ENCODE peak calls at places on chromosomes 11 and 22, in six cellular contexts. Z, O, J, B, S and W are unnamed samples.

GRCh38 chr11:47907499-47907898 is 59.3 kb upstream of the NUP160 start:
- DNase-seq in S (no peak), O (no peak), B (no peak), Z (no peak), J (no peak), W (no peak)

GRCh38 chr11:83087035-83087434 is 15.3 kb upstream of the RAB30 start:
- DNase-seq in J (no peak), Z (no peak), B (no peak), S (no peak), O (peak), W (no peak)

GRCh38 chr22:41913842-41914534 is 886 bp downstream of the SHISA8 start:
- DNase-seq in O (no peak), Z (no peak), J (no peak), S (peak), B (no peak), W (no peak)

GRCh38 chr11:44243633-44244343 is 66.2 kb downstream of the ALX4 start:
- DNase-seq in Z (no peak), J (no peak), B (no peak), S (peak), O (peak), W (no peak)

GRCh38 chr11:14418801-14419417 is 59.9 kb upstream of the RRAS2 start:
- DNase-seq in J (no peak), B (no peak), Z (no peak), O (peak), S (no peak), W (peak)

GRCh38 chr11:57458410-57459111 is 1.8 kb upstream of the RTN4RL2 start:
- DNase-seq in Z (peak), S (peak), J (no peak), B (peak), O (no peak), W (no peak)

GRCh38 chr11:61480261-61480660 is 28.3 kb upstream of the LRRC10B start:
- DNase-seq in J (no peak), S (no peak), B (no peak), Z (no peak), O (no peak), W (no peak)

GRCh38 chr11:46489668-46490560 is 98.3 kb upstream of the CHRM4 start:
- DNase-seq in Z (no peak), S (no peak), B (no peak), J (no peak), O (peak), W (no peak)

GRCh38 chr11:46210133-46210636 is 67.3 kb upstream of the CREB3L1 start:
- DNase-seq in J (peak), S (peak), Z (no peak), B (no peak), O (peak), W (no peak)

GRCh38 chr11:123286761-123287160 is 91.7 kb upstream of the CLMP start:
- DNase-seq in J (no peak), O (no peak), S (no peak), B (no peak), Z (no peak), W (no peak)

GRCh38 chr11:57800444-57801184 is 39.0 kb downstream of the CTNND1 start:
- DNase-seq in S (no peak), Z (no peak), B (peak), J (peak), O (peak), W (no peak)

GRCh38 chr11:7436657-7437056 is 48.6 kb upstream of the OLFML1 start:
- DNase-seq in Z (no peak), S (no peak), B (no peak), J (peak), O (no peak), W (no peak)

GRCh38 chr22:41521166-41521565 is 23.1 kb downstream of the POLR3H start:
- DNase-seq in B (no peak), O (no peak), S (no peak), Z (no peak), J (no peak), W (no peak)

GRCh38 chr11:83249972-83250593 is 36.1 kb downstream of the CCDC90B start:
- DNase-seq in O (peak), Z (no peak), S (no peak), B (no peak), J (no peak), W (no peak)

GRCh38 chr11:57460017-57460755 is at the start of gene RTN4RL2:
- DNase-seq in J (peak), O (peak), S (peak), Z (no peak), B (peak), W (no peak)

GRCh38 chr22:27420817-27421361 is 380.7 kb downstream of the MN1 start:
- DNase-seq in Z (no peak), S (peak), O (no peak), J (no peak), B (peak), W (no peak)

GRCh38 chr11:66035653-66036333 is 9.5 kb upstream of the CATSPER1 start:
- DNase-seq in B (no peak), S (no peak), O (no peak), J (no peak), Z (no peak), W (no peak)

GRCh38 chr22:37501176-37501609 is 15.0 kb upstream of the MFNG start:
- DNase-seq in B (peak), O (no peak), Z (no peak), J (no peak), S (no peak), W (no peak)

GRCh38 chr22:23053912-23054530 is 16.3 kb upstream of the GNAZ start:
- DNase-seq in S (no peak), B (no peak), Z (peak), O (no peak), J (no peak), W (peak)

GRCh38 chr22:20014526-20015186 is 2.0 kb downstream of the ARVCF start:
- DNase-seq in O (no peak), B (no peak), Z (peak), J (no peak), S (no peak), W (no peak)

GRCh38 chr22:33902073-33902472 is 18.2 kb downstream of the LARGE1 start:
- DNase-seq in O (no peak), J (no peak), S (no peak), B (no peak), Z (no peak), W (no peak)

GRCh38 chr11:60165538-60165937 is 17.3 kb downstream of the MS4A6A start:
- DNase-seq in J (no peak), B (no peak), O (no peak), S (no peak), Z (no peak), W (no peak)

GRCh38 chr11:128610765-128611617 is 23.6 kb upstream of the ETS1 start:
- DNase-seq in Z (no peak), B (no peak), J (no peak), O (no peak), S (no peak), W (no peak)

GRCh38 chr11:17719940-17720795 is 797 bp downstream of the MYOD1 start:
- DNase-seq in S (no peak), B (no peak), Z (no peak), O (no peak), J (no peak), W (no peak)

GRCh38 chr11:47154738-47155570 is 21.7 kb downstream of the ARFGAP2 start:
- DNase-seq in S (no peak), Z (no peak), O (no peak), J (no peak), B (no peak), W (no peak)

GRCh38 chr11:10809373-10810199 is 860 bp upstream of the EIF4G2 start:
- DNase-seq in S (no peak), B (no peak), O (no peak), Z (no peak), J (no peak), W (no peak)

GRCh38 chr11:36394926-36395325 is 98.8 kb downstream of the PRR5L start:
- DNase-seq in J (no peak), S (no peak), Z (no peak), O (no peak), B (no peak), W (no peak)
- TF ChIP-seq POLR2A in J (no peak), S (no peak), Z (no peak), O (no peak), B (no peak), W (no peak)

DNA sequence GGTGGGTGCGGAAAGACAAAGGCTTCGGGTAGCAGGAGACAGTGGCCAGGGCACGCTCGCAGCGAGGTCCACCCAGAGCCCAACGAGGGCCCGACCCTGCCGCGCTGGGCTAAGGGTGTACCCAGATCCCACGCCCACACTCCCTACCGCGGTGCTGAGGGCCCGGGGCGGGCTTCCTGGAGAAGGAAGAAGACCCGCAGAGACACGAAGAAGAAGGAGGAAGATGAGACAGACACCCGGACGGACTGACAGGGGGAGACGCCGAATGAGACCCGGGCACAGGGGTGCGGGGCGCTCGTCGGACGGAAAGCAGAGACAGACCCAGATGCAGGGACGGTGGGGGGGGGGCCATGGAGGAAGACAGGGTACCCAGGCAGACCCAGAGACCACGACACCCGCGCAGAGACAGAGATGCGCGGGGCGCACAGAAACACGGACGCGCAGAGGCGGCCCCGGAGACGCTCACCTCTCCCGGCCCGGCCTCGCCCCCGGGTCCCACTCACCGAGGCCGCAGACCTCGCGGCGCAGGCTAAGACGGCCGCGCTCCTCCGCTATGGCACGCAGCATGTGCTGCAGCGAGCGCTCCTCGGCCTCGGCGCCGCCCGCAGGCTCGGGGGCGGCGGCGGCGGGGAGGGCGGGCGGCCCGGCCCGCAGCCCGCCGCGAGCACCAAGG is 421 bp downstream of the KIAA0930 start:
- DNase-seq in O (no peak), J (no peak), S (no peak), B (peak), Z (no peak), W (no peak)
- TF ChIP-seq POLR2A in O (no peak), J (no peak), S (no peak), B (no peak), Z (no peak), W (no peak)

GRCh38 chr11:113690619-113691569 is 15.2 kb downstream of the TMPRSS5 start:
- DNase-seq in S (peak), Z (peak), B (no peak), J (no peak), O (peak), W (peak)
- TF ChIP-seq POLR2A in S (no peak), Z (no peak), B (no peak), J (no peak), O (no peak), W (no peak)

GRCh38 chr22:39525658-39525975 is 5.3 kb downstream of the ATF4 start:
- DNase-seq in B (no peak), J (no peak), Z (no peak), O (no peak), S (no peak), W (no peak)

GRCh38 chr22:39528681-39529486 is 3.7 kb downstream of the RPS19BP1 start:
- DNase-seq in O (peak), S (peak), B (peak), J (no peak), Z (peak), W (no peak)

GRCh38 chr22:39526736-39527171 is 5.8 kb downstream of the RPS19BP1 start:
- DNase-seq in O (no peak), J (no peak), B (no peak), Z (no peak), S (no peak), W (no peak)

GRCh38 chr22:39528080-39528661 is 4.4 kb downstream of the RPS19BP1 start:
- DNase-seq in J (no peak), S (no peak), B (no peak), O (no peak), Z (no peak), W (no peak)

DNA sequence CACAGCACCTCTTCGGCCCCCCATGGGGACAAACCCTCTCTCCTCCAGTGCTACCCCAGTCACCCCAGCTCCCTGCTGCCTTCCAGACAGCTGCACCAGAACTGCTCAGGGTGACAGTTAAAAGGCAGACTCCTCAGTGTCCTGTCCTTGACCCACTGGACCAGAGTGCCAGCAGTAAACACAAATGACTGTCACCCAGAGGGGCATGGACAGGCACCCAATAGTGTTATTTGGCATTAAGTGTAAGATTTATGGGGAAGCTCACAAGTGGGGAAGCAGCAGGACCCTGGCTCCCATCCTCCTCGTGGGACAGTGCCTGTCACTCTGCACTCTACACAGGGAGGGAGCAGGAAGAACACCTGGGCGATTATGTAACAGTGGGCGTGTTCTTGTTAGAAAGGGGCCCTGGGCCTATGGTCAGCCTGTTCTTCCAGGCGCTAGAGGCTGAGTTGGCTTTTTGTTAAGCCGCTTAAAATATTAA is 5.0 kb downstream of the RPS19BP1 start:
- DNase-seq in J (no peak), B (no peak), Z (peak), O (peak), S (peak), W (no peak)
- TF ChIP-seq POLR2A in J (no peak), B (no peak), Z (no peak), O (peak), S (no peak), W (no peak)

DNA sequence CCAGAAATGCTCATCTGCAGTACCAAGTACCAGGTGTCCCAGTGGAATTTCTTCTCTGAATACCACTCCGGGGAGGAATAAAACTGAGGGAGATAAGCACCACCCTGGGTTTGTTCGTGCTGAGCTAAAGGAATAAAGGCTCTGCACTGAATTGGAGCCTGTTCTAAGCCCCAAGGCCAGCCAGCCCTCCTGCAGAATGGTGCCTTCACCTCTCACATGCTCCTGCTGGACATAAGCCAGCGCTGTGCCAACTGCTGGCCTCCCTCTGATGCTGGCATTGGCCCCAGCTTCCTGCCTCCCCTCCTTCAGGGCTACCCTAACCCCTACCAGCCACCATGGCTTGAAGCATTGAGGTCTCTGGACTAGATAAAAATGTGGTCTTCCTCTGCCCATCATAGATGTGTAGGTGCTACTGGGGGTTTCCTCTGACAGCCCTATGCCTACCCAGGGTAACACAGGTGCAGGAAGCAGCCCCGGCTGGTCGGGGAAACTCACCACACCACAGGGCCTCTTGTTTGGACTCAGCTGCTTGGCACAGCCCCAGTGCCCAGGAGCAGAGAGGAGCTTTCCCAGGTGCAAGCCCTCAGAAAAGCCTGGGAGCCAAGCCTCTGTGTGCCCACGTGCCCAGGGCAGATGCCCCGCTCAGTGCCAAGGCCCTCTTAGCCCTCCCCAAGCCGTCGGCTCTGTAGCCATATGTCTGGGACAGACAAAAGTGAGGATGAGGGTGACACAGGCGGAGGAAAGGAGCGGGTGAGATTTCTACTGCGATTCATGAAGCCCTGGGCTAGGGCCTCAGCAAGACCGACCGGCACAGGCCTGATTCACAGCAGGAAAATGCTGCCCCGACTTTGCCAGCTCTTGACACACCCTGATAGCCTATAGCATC is 34.1 kb upstream of the JAM3 start:
- DNase-seq in B (peak), J (no peak), S (peak), O (no peak), Z (no peak), W (no peak)
- TF ChIP-seq POLR2A in B (no peak), J (no peak), S (no peak), O (no peak), Z (no peak), W (no peak)

GRCh38 chr22:24517446-24517845 is 22.3 kb downstream of the UPB1 start:
- DNase-seq in O (no peak), S (no peak), Z (no peak), B (no peak), J (no peak), W (no peak)

GRCh38 chr22:24518228-24518627 is 23.1 kb downstream of the UPB1 start:
- DNase-seq in O (no peak), J (no peak), S (no peak), B (no peak), Z (no peak), W (no peak)

GRCh38 chr22:24515025-24515338 is 19.9 kb downstream of the UPB1 start:
- DNase-seq in S (no peak), Z (no peak), J (no peak), B (no peak), O (no peak), W (no peak)

GRCh38 chr22:24514241-24515024 is 19.3 kb downstream of the UPB1 start:
- DNase-seq in B (no peak), O (peak), J (no peak), S (no peak), Z (peak), W (no peak)

GRCh38 chr22:24516301-24516737 is 21.2 kb downstream of the UPB1 start:
- DNase-seq in B (no peak), J (no peak), S (peak), Z (no peak), O (peak), W (no peak)
- TF ChIP-seq POLR2A in B (no peak), J (no peak), S (no peak), Z (no peak), O (no peak), W (no peak)

GRCh38 chr22:50342651-50343540 is at the start of gene PPP6R2:
- DNase-seq in B (peak), J (peak), S (peak), Z (peak), O (peak), W (no peak)
- TF ChIP-seq POLR2A in B (no peak), J (peak), S (peak), Z (peak), O (peak), W (peak)

GRCh38 chr11:612201-612960 is 3.4 kb downstream of the IRF7 start:
- DNase-seq in S (no peak), J (no peak), Z (peak), O (peak), B (no peak), W (no peak)
- TF ChIP-seq POLR2A in S (no peak), J (no peak), Z (no peak), O (no peak), B (no peak), W (no peak)

DNA sequence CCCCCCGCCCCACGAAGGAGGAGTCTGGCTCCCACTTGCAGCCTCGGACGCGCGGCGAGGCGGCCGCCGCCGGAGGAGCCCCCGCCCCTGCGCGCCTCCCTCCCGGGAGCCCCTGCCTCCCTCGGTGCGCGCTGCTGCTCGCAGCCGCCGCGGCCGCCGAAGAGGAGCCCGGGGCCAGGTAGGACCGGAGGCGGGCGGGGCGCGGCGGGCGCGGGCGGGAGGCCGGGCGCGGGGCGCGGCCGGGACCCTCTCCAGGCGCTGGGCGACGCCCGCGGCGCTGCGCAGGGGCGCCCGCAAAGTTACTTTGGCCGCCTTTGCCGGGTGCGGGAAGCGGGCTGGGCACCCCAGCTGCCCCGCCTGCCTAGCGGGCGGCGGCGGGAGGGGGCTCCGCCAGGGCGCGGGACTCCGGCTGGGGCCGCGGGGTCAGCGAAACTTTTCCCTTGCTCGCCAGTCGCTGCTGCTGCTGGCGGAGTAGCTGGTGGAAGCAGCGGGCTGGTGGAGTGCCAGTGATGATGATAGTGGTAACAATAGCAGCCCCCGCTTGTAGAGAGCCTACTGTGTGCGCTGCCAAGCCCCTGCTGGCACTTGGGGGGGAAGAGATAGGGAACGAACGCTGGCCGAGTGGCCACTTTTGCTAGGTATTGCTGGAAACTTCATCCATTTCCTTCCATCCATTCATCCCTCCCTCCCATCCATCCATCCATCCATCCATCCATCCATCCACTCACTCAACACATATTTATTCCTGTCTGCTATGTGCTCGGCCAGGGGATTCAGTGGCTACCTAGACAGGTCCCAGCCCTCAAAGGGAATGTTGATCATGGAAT is at the start of gene MPPED1:
- DNase-seq in Z (no peak), O (no peak), J (no peak), S (no peak), B (no peak), W (no peak)
- TF ChIP-seq POLR2A in Z (no peak), O (no peak), J (no peak), S (no peak), B (no peak), W (no peak)